ENCODE peak calls at places on chromosomes 16 and 17, in four cellular contexts. A, P, W and D are unnamed samples.

GRCh38 chr17:41322264-41322902 is 6.9 kb upstream of the KRTAP17-1 start:
- DNase-seq in W (peak; percentile 40), A (peak; percentile 51), P (peak; percentile 51), D (peak; percentile 43)

GRCh38 chr17:81523139-81524062 is 4.8 kb upstream of the FSCN2 start:
- DNase-seq in A (peak; percentile 38), W (peak; percentile 28), P (peak; percentile 70), D (no peak)

GRCh38 chr16:1823821-1824220 is 2.8 kb downstream of the HAGH start:
- DNase-seq in A (no peak), W (peak; percentile 68), P (no peak), D (peak; percentile 39)

GRCh38 chr17:3558603-3559269 is 1.1 kb upstream of the TRPV3 start:
- DNase-seq in W (peak; percentile 86), P (peak; percentile 60), A (peak; percentile 85), D (peak; percentile 90)

GRCh38 chr17:75146597-75146996 is 7.7 kb downstream of the JPT1 start:
- DNase-seq in P (no peak), A (no peak), W (no peak), D (no peak)

GRCh38 chr17:82180776-82181528 is 31.7 kb downstream of the CCDC57 start:
- DNase-seq in A (no peak), P (no peak), W (no peak), D (no peak)

GRCh38 chr17:61053469-61053868 is 346.2 kb upstream of the TBX2 start:
- DNase-seq in W (no peak), P (no peak), A (no peak), D (no peak)

GRCh38 chr17:80427366-80428282 is 12.7 kb downstream of the ENDOV start:
- DNase-seq in W (no peak), P (no peak), A (no peak), D (no peak)

GRCh38 chr16:48919791-48920190 is 309.8 kb upstream of the N4BP1 start:
- DNase-seq in P (no peak), A (no peak), W (no peak), D (no peak)

GRCh38 chr17:72162569-72162968 is 41.7 kb downstream of the SOX9 start:
- DNase-seq in W (no peak), A (no peak), P (no peak), D (no peak)

GRCh38 chr16:55613578-55614333 is 42.0 kb upstream of the SLC6A2 start:
- DNase-seq in A (no peak), W (no peak), P (no peak), D (no peak)

GRCh38 chr16:1979271-1980025 is 1.8 kb downstream of the NOXO1 start:
- DNase-seq in P (peak; percentile 60), A (no peak), W (peak; percentile 69), D (no peak)

GRCh38 chr17:6496116-6496481 is 51.8 kb downstream of the PIMREG start:
- DNase-seq in W (no peak), A (no peak), P (no peak), D (peak; percentile 50)

GRCh38 chr17:73286863-73287296 is 24.9 kb downstream of the CDC42EP4 start:
- DNase-seq in P (peak; percentile 64), W (peak; percentile 64), A (no peak), D (no peak)